ENCODE peak calls at places on chromosomes 1 and 21, in seven cellular contexts. K, D, L, X, A, R and J are unnamed samples. For H3K4me1, the result is how much of the 10 kb centered on the place peaks cover.

GRCh38 chr1:63920154-63921117 is 146.6 kb downstream of the ROR1 start:
- DNase-seq in K (no peak), D (peak), L (no peak), X (peak), A (no peak), R (peak), J (no peak)

GRCh38 chr1:155092641-155093040 is 14.0 kb downstream of the EFNA3 start:
- DNase-seq in K (no peak), D (no peak), L (no peak), X (no peak), A (no peak), R (no peak), J (no peak)

GRCh38 chr1:206752481-206752880 is 18.1 kb upstream of the IL19 start:
- DNase-seq in K (no peak), D (no peak), L (no peak), X (no peak), A (no peak), R (no peak), J (no peak)

GRCh38 chr21:33024278-33025103 is 1.2 kb upstream of the OLIG2 start:
- DNase-seq in K (no peak), D (no peak), L (no peak), X (no peak), A (no peak), R (no peak), J (no peak)

GRCh38 chr1:91564888-91565700 is 64.4 kb downstream of the CDC7 start:
- DNase-seq in K (peak), D (no peak), L (no peak), X (no peak), A (no peak), R (peak), J (no peak)

GRCh38 chr1:209900734-209901133 is 37.3 kb upstream of the SYT14 start:
- DNase-seq in K (no peak), D (no peak), L (no peak), X (no peak), A (no peak), R (peak), J (no peak)

GRCh38 chr1:217917277-217917887 is 286.2 kb downstream of the SPATA17 start:
- DNase-seq in K (no peak), D (no peak), L (no peak), X (no peak), A (no peak), R (no peak), J (no peak)

GRCh38 chr1:39737546-39738169 is 1.0 kb upstream of the PPIE start:
- DNase-seq in K (no peak), D (no peak), L (no peak), X (no peak), A (no peak), R (peak), J (no peak)

GRCh38 chr1:199085903-199086302 is 447.1 kb downstream of the PTPRC start:
- DNase-seq in K (no peak), D (no peak), L (no peak), X (no peak), A (no peak), R (no peak), J (no peak)

GRCh38 chr1:240099329-240099728 is 7.6 kb downstream of the FMN2 start:
- DNase-seq in K (no peak), D (no peak), L (no peak), X (no peak), A (no peak), R (no peak), J (no peak)

GRCh38 chr1:87869563-87869962 is 540.9 kb downstream of the LMO4 start:
- DNase-seq in K (no peak), D (peak), L (no peak), X (no peak), A (no peak), R (peak), J (no peak)

GRCh38 chr1:119784127-119784781 is 15.5 kb upstream of the HMGCS2 start:
- DNase-seq in K (no peak), D (no peak), L (no peak), X (no peak), A (no peak), R (no peak), J (no peak)

GRCh38 chr1:204591473-204592090 is 75.4 kb downstream of the MDM4 start:
- DNase-seq in K (no peak), D (no peak), L (no peak), X (no peak), A (no peak), R (peak), J (peak)

GRCh38 chr1:192925609-192926008 is 116.8 kb downstream of the RGS2 start:
- DNase-seq in K (no peak), D (no peak), L (no peak), X (no peak), A (no peak), R (no peak), J (no peak)

GRCh38 chr1:77473690-77474089 is 191.9 kb downstream of the AK5 start:
- DNase-seq in K (no peak), D (peak), L (no peak), X (no peak), A (no peak), R (peak), J (peak)

GRCh38 chr1:164563821-164564251 is 4.9 kb downstream of the PBX1 start:
- DNase-seq in K (no peak), D (no peak), L (no peak), X (no peak), A (no peak), R (no peak), J (no peak)

GRCh38 chr1:158145173-158145719 is 35.4 kb upstream of the CD1D start:
- DNase-seq in K (no peak), D (peak), L (no peak), X (no peak), A (no peak), R (peak), J (no peak)

GRCh38 chr1:62849031-62849430 is 65.1 kb downstream of the ATG4C start:
- DNase-seq in K (no peak), D (peak), L (no peak), X (peak), A (no peak), R (no peak), J (no peak)

GRCh38 chr21:31905444-31906400 is 32.9 kb downstream of the HUNK start:
- DNase-seq in K (no peak), D (no peak), L (no peak), X (no peak), A (no peak), R (peak), J (no peak)

GRCh38 chr1:15684042-15684461 is at the start of gene PLEKHM2:
- DNase-seq in K (peak), D (no peak), L (peak), X (peak), A (peak), R (peak), J (no peak)

GRCh38 chr1:116322752-116323405 is 50.2 kb upstream of the ATP1A1 start:
- DNase-seq in K (no peak), D (no peak), L (no peak), X (peak), A (no peak), R (no peak), J (no peak)

GRCh38 chr1:1361233-1361981 is 3.1 kb upstream of the MXRA8 start:
- DNase-seq in K (no peak), D (no peak), L (no peak), X (no peak), A (no peak), R (no peak), J (no peak)

GRCh38 chr21:28671549-28672195 is 321.0 kb downstream of the LTN1 start:
- DNase-seq in K (no peak), D (no peak), L (no peak), X (no peak), A (no peak), R (no peak), J (no peak)

GRCh38 chr21:46150491-46151121 is 4.8 kb downstream of the FTCD start:
- DNase-seq in K (no peak), D (no peak), L (no peak), X (no peak), A (no peak), R (no peak), J (no peak)

GRCh38 chr1:56065729-56066128 is 513.6 kb downstream of the PLPP3 start:
- DNase-seq in K (no peak), D (no peak), L (no peak), X (no peak), A (no peak), R (no peak), J (no peak)

GRCh38 chr1:85576642-85577420 is 3.7 kb upstream of the CCN1 start:
- DNase-seq in K (peak), D (peak), L (no peak), X (peak), A (peak), R (peak), J (peak)
- H3K4me1 ChIP-seq in K (under half), D (under half), L (under half), X (under half), A (under half), R (under half), J (half or more)

DNA sequence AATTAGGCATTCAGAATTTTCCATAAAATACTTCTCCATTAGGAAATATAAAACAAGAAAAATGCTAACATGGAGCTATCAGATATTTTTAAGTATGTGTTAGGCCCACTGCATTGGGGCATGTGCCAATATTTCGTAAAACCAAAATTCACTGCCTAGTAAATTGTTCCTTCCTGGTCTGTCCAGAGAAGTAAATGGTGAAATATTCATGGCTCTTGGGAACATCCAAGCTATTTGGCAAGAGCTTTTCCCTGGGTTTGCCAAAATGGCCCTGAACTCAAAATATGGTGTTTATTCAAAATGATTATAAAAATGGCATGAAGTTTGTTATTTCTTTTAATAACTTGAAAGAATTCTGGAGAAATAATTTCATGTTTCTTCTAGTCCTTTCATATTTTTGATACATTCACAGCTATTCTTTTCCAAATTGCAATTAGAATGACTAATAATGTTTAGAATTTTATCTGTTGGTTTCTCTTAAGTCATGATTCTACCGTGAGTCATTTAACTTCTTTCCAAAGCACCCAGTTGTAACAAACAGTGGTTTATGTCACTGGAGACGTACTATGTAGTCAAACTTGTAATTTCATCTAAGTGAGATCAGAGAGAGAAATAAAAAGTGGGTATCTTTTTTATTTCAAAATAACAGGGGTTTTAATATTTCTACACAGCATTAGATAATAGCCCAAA is 25.7 kb upstream of the SLC19A2 start:
- DNase-seq in K (no peak), D (peak), L (no peak), X (no peak), A (no peak), R (peak), J (no peak)
- H3K4me1 ChIP-seq in K (under half), D (under half), L (under half), X (under half), A (under half), R (under half), J (under half)

DNA sequence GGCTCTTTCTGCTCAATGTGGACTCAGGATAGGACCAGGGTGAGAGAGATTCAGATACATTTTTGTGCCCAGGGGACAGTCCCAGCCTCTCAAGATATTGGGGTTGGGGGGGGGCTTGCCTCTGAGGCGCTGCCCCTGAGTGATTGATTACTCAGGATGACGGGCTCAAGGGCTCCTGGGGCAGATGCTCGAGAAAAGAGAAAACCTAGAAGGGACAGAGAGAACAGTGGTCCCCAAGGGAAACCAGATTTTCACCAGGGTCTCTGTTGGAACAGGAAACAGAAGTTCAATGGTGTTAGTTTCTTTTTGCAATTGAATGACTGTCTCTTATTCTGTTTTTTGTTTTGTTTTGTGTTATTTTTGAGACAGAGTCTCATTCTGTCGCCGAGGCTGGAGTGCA is 19.3 kb downstream of the PADI2 start:
- DNase-seq in K (no peak), D (no peak), L (no peak), X (no peak), A (no peak), R (no peak), J (no peak)
- H3K4me1 ChIP-seq in K (under half), D (under half), L (under half), X (under half), A (under half), R (under half), J (under half)

DNA sequence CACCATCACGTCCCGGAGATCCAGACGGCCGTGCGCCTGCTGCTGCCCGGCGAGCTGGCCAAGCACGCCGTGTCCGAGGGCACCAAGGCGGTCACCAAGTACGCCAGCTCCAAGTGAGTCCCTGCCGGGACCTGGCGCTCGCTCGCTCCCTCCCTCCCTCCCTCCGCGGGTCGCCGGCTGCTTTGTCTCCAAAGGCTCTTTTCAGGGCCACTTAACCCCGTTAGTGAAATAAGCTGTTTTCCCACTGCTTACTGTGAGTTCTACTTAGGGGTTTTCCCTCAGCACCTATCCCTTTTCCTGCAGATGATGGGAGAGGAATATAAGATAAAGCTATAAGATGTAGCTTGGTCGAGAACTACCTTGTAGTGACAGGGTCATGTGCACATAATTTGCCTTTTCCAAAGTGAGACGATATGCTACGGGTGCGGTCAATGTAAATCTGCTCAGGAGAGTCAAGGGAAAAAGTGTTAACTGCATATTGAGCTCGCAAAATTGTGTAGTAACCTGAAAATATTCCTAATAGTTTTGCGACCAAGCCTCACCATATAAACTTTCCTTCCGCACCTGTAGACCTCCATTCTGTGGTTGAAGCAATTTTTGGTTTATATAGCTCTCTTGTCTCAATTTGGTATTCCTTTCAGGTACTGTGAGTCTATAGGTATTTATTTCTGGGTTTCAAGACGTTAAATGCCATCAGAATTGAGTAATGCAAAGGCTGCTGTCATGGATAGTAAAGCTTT is 55.9 kb upstream of the BOLA1 start:
- DNase-seq in K (no peak), D (no peak), L (no peak), X (peak), A (no peak), R (no peak), J (no peak)
- H3K4me1 ChIP-seq in K (under half), D (under half), L (under half), X (under half), A (under half), R (under half), J (under half)

GRCh38 chr1:181088079-181089016 is at the start of gene IER5:
- DNase-seq in K (peak), D (peak), L (peak), X (peak), A (peak), R (peak), J (peak)
- H3K4me1 ChIP-seq in K (under half), D (half or more), L (under half), X (under half), A (under half), R (under half), J (under half)